ENCODE peak calls at places on chromosomes 4 and X, in seven cellular contexts. V is HT1080; B is naive thymus-derived CD4-positive, alpha-beta T cell; W is Calu3; H is activated B cell treated with CpG ODN at 0.5 μM for 24 hours; K is skeletal muscle cell; D is NAMALWA. G is an unnamed sample.

GRCh38 chrX:135213200-135213844 is 38.5 kb upstream of the ETDA start:
- DNase-seq in V (no peak), D (no peak), W (no peak), K (no peak), H (no peak), B (no peak), G (no peak)

GRCh38 chr4:126526335-126526734 is 1106.4 kb upstream of the INTU start:
- DNase-seq in W (no peak), K (no peak), V (no peak), D (no peak), B (no peak), H (no peak), G (no peak)

GRCh38 chr4:98374643-98375042 is 113.5 kb downstream of the RAP1GDS1 start:
- DNase-seq in V (no peak), K (peak), H (no peak), W (no peak), B (no peak), D (no peak), G (no peak)

GRCh38 chr4:107989162-107989536 is 540 bp upstream of the HADH start:
- DNase-seq in H (no peak), K (no peak), W (no peak), D (no peak), V (no peak), B (no peak), G (no peak)

GRCh38 chr4:185834088-185834487 is 22.1 kb upstream of the SORBS2 start:
- DNase-seq in V (no peak), D (no peak), B (no peak), W (no peak), H (no peak), K (no peak), G (no peak)

GRCh38 chrX:150155396-150156048 is 207.6 kb upstream of the MAMLD1 start:
- DNase-seq in V (peak), H (no peak), B (no peak), W (peak), D (no peak), K (peak), G (peak)

GRCh38 chr4:95267081-95267480 is 281.7 kb downstream of the UNC5C start:
- DNase-seq in K (no peak), B (no peak), H (no peak), D (no peak), V (peak), W (peak), G (peak)

GRCh38 chr4:82044141-82044993 is 329.4 kb downstream of the HNRNPD start:
- DNase-seq in K (peak), V (peak), W (peak), H (peak), B (no peak), D (no peak), G (peak)

GRCh38 chr4:150308824-150309472 is 230.7 kb downstream of the DCLK2 start:
- DNase-seq in H (no peak), W (no peak), K (no peak), D (no peak), V (peak), B (no peak), G (peak)

GRCh38 chrX:43504394-43504793 is 151.7 kb upstream of the MAOA start:
- DNase-seq in W (no peak), B (no peak), D (no peak), K (no peak), V (no peak), H (no peak), G (peak)

GRCh38 chr4:31349907-31350306 is 629.7 kb downstream of the PCDH7 start:
- DNase-seq in W (no peak), D (no peak), B (no peak), V (no peak), H (no peak), K (no peak), G (no peak)

GRCh38 chrX:137405449-137406140 is 160.3 kb upstream of the ZIC3 start:
- DNase-seq in K (no peak), V (no peak), H (no peak), B (no peak), W (no peak), D (no peak), G (no peak)

GRCh38 chrX:87728459-87728858 is 210.9 kb downstream of the KLHL4 start:
- DNase-seq in W (no peak), K (no peak), H (no peak), D (no peak), B (no peak), V (no peak), G (no peak)

GRCh38 chr4:27791640-27792039 is 931.0 kb downstream of the STIM2 start:
- DNase-seq in W (no peak), B (no peak), K (peak), H (no peak), V (peak), D (no peak), G (peak)

GRCh38 chr4:73070072-73070385 is 513 bp upstream of the COX18 start:
- DNase-seq in H (no peak), K (no peak), D (no peak), V (no peak), B (no peak), W (no peak), G (no peak)

GRCh38 chr4:110184124-110184790 is 14.2 kb downstream of the ELOVL6 start:
- DNase-seq in D (peak), H (no peak), V (peak), K (no peak), B (no peak), W (no peak), G (peak)

GRCh38 chr4:7431696-7432530 is 2.8 kb downstream of the PSAPL1 start:
- DNase-seq in K (no peak), H (no peak), D (no peak), W (peak), B (no peak), V (no peak), G (peak)

GRCh38 chr4:142248946-142249345 is 597.2 kb downstream of the INPP4B start:
- DNase-seq in B (no peak), V (peak), H (no peak), K (peak), D (no peak), W (no peak), G (peak)

GRCh38 chr4:34732170-34732569 is 1512.1 kb downstream of the ARAP2 start:
- DNase-seq in V (no peak), D (no peak), K (no peak), W (no peak), B (no peak), H (no peak), G (no peak)

GRCh38 chr4:125719987-125720386 is 405.2 kb downstream of the FAT4 start:
- DNase-seq in H (no peak), D (no peak), K (no peak), W (peak), V (no peak), B (no peak), G (no peak)

GRCh38 chr4:156779774-156780173 is 191.8 kb downstream of the PDGFC start:
- DNase-seq in H (no peak), V (peak), D (no peak), W (peak), K (peak), B (no peak), G (peak)

GRCh38 chrX:18961686-18962085 is 22.2 kb downstream of the PHKA2 start:
- DNase-seq in D (no peak), W (no peak), K (no peak), H (no peak), B (no peak), V (peak), G (no peak)

GRCh38 chr4:87019243-87019817 is 84.5 kb downstream of the AFF1 start:
- DNase-seq in B (no peak), K (no peak), H (no peak), W (no peak), V (no peak), D (no peak), G (no peak)

GRCh38 chrX:23727206-23727605 is 15.9 kb downstream of the ACOT9 start:
- DNase-seq in B (no peak), K (no peak), V (no peak), D (no peak), H (no peak), W (no peak), G (no peak)